ENCODE peak calls at places on chromosomes 2 and 18, in six cellular contexts. One of them, this sample, is unnamed.

GRCh38 chr2:18792684-18793083 is 203.3 kb upstream of the NT5C1B start:
- DNase-seq in HCT116: no peak
- DNase-seq in K562: no peak
- DNase-seq in GM12878: no peak
- DNase-seq in H1: no peak
- DNase-seq in HepG2: no peak
- DNase-seq in this sample: no peak

GRCh38 chr18:63773616-63774015 is 1.6 kb upstream of the SERPINB7 start:
- DNase-seq in HCT116: no peak
- DNase-seq in K562: no peak
- DNase-seq in GM12878: no peak
- DNase-seq in H1: no peak
- DNase-seq in HepG2: no peak
- DNase-seq in this sample: no peak

GRCh38 chr2:99403084-99403483 is 65.9 kb downstream of the EIF5B start:
- DNase-seq in HCT116: no peak
- DNase-seq in K562: no peak
- DNase-seq in GM12878: no peak
- DNase-seq in H1: no peak
- DNase-seq in HepG2: peak; percentile 23
- DNase-seq in this sample: no peak

GRCh38 chr2:74893332-74893731 is 59.4 kb downstream of the HK2 start:
- DNase-seq in HCT116: no peak
- DNase-seq in K562: no peak
- DNase-seq in GM12878: no peak
- DNase-seq in H1: no peak
- DNase-seq in HepG2: no peak
- DNase-seq in this sample: peak; percentile 82

GRCh38 chr18:44107187-44107586 is 573.5 kb upstream of the SETBP1 start:
- DNase-seq in HCT116: no peak
- DNase-seq in K562: no peak
- DNase-seq in GM12878: no peak
- DNase-seq in H1: no peak
- DNase-seq in HepG2: no peak
- DNase-seq in this sample: no peak

GRCh38 chr18:39318462-39318861 is 1752.9 kb upstream of the CELF4 start:
- DNase-seq in HCT116: no peak
- DNase-seq in K562: no peak
- DNase-seq in GM12878: no peak
- DNase-seq in H1: no peak
- DNase-seq in HepG2: no peak
- DNase-seq in this sample: no peak

GRCh38 chr2:239674101-239674980 is 273.5 kb upstream of the HDAC4 start:
- DNase-seq in HCT116: no peak
- DNase-seq in K562: no peak
- DNase-seq in GM12878: no peak
- DNase-seq in H1: no peak
- DNase-seq in HepG2: no peak
- DNase-seq in this sample: no peak

GRCh38 chr2:15189236-15189635 is 371.9 kb downstream of the NBAS start:
- DNase-seq in HCT116: no peak
- DNase-seq in K562: no peak
- DNase-seq in GM12878: no peak
- DNase-seq in H1: no peak
- DNase-seq in HepG2: no peak
- DNase-seq in this sample: no peak

GRCh38 chr2:48482313-48482712 is 47.6 kb upstream of the STON1 start:
- DNase-seq in HCT116: no peak
- DNase-seq in K562: no peak
- DNase-seq in GM12878: no peak
- DNase-seq in H1: no peak
- DNase-seq in HepG2: no peak
- DNase-seq in this sample: peak; percentile 97

GRCh38 chr2:28445448-28446258 is 50.2 kb upstream of the PLB1 start:
- DNase-seq in HCT116: peak; percentile 77
- DNase-seq in K562: peak; percentile 32
- DNase-seq in GM12878: no peak
- DNase-seq in H1: no peak
- DNase-seq in HepG2: no peak
- DNase-seq in this sample: peak; percentile 65

GRCh38 chr18:36035253-36035652 is 32.1 kb downstream of the RPRD1A start:
- DNase-seq in HCT116: no peak
- DNase-seq in K562: no peak
- DNase-seq in GM12878: no peak
- DNase-seq in H1: no peak
- DNase-seq in HepG2: no peak
- DNase-seq in this sample: peak; percentile 94

GRCh38 chr2:206968139-206969086 is 29.1 kb downstream of the CPO start:
- DNase-seq in HCT116: no peak
- DNase-seq in K562: no peak
- DNase-seq in GM12878: no peak
- DNase-seq in H1: no peak
- DNase-seq in HepG2: no peak
- DNase-seq in this sample: no peak

GRCh38 chr18:13464432-13465125 is 246.0 kb downstream of the LDLRAD4 start:
- DNase-seq in HCT116: no peak
- DNase-seq in K562: no peak
- DNase-seq in GM12878: peak; percentile 44
- DNase-seq in H1: no peak
- DNase-seq in HepG2: no peak
- DNase-seq in this sample: peak; percentile 94

GRCh38 chr2:118853129-118853640 is 5.7 kb upstream of the EN1 start:
- DNase-seq in HCT116: no peak
- DNase-seq in K562: no peak
- DNase-seq in GM12878: no peak
- DNase-seq in H1: no peak
- DNase-seq in HepG2: no peak
- DNase-seq in this sample: no peak

GRCh38 chr2:118853647-118854367 is 6.4 kb upstream of the EN1 start:
- DNase-seq in HCT116: no peak
- DNase-seq in K562: no peak
- DNase-seq in GM12878: no peak
- DNase-seq in H1: no peak
- DNase-seq in HepG2: no peak
- DNase-seq in this sample: no peak

GRCh38 chr2:118855451-118856279 is 8.2 kb upstream of the EN1 start:
- DNase-seq in HCT116: peak; percentile 53
- DNase-seq in K562: peak; percentile 75
- DNase-seq in GM12878: no peak
- DNase-seq in H1: peak; percentile 67
- DNase-seq in HepG2: peak; percentile 60
- DNase-seq in this sample: peak; percentile 68

GRCh38 chr2:118856330-118856977 is 9.0 kb upstream of the EN1 start:
- DNase-seq in HCT116: no peak
- DNase-seq in K562: no peak
- DNase-seq in GM12878: no peak
- DNase-seq in H1: no peak
- DNase-seq in HepG2: no peak
- DNase-seq in this sample: no peak

GRCh38 chr2:118854507-118855300 is 7.3 kb upstream of the EN1 start:
- DNase-seq in HCT116: no peak
- DNase-seq in K562: no peak
- DNase-seq in GM12878: no peak
- DNase-seq in H1: no peak
- DNase-seq in HepG2: no peak
- DNase-seq in this sample: no peak
- TF ChIP-seq EZH2 in HCT116: no peak
- TF ChIP-seq EZH2 in K562: no peak
- TF ChIP-seq EZH2 in GM12878: no peak
- TF ChIP-seq EZH2 in H1: no peak
- TF ChIP-seq EZH2 in HepG2: no peak
- TF ChIP-seq EZH2 in this sample: peak; percentile 32

GRCh38 chr18:2981212-2981728 is 31.7 kb downstream of the LPIN2 start:
- DNase-seq in HCT116: no peak
- DNase-seq in K562: no peak
- DNase-seq in GM12878: no peak
- DNase-seq in H1: no peak
- DNase-seq in HepG2: no peak
- DNase-seq in this sample: peak; percentile 95
- TF ChIP-seq POLR2A in HCT116: no peak
- TF ChIP-seq POLR2A in K562: no peak
- TF ChIP-seq POLR2A in GM12878: no peak
- TF ChIP-seq POLR2A in H1: no peak
- TF ChIP-seq POLR2A in HepG2: no peak
- TF ChIP-seq POLR2A in this sample: no peak

DNA sequence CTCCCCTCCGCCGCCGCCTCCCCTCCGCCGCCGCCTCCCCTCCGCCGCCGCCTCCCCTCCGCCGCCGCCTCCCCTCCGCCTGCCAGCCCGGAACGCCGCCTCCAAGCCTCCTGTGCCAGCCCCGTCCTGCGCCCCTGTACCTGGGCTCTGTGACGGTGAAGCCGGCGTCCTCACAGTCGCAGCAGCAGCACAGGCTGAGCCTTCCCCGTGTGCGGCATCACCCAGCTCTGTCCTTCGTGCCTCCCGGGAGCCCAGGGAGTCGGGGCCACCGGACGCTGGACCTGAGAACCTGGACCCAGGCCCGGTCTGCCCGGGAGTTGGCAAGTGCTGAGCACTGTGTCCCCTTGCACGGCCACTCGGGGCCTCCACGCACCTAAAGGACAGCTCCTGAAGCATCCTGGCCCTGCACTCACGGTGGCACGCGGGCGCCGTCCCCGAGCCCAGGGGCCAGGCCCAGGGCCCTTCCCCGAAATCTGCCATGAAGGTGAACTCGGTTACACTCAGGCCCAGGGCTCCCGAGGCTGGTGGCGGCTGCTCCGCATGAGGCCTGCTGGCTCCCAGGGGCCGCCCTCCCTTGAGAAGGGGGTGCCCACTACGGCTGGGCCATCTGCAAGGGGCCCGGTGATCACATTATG is 32.9 kb downstream of the RTP5 start:
- DNase-seq in HCT116: no peak
- DNase-seq in K562: no peak
- DNase-seq in GM12878: no peak
- DNase-seq in H1: no peak
- DNase-seq in HepG2: no peak
- DNase-seq in this sample: no peak
- TF ChIP-seq EZH2 in HCT116: no peak
- TF ChIP-seq EZH2 in K562: no peak
- TF ChIP-seq EZH2 in GM12878: no peak
- TF ChIP-seq EZH2 in H1: no peak
- TF ChIP-seq EZH2 in HepG2: no peak
- TF ChIP-seq EZH2 in this sample: no peak

DNA sequence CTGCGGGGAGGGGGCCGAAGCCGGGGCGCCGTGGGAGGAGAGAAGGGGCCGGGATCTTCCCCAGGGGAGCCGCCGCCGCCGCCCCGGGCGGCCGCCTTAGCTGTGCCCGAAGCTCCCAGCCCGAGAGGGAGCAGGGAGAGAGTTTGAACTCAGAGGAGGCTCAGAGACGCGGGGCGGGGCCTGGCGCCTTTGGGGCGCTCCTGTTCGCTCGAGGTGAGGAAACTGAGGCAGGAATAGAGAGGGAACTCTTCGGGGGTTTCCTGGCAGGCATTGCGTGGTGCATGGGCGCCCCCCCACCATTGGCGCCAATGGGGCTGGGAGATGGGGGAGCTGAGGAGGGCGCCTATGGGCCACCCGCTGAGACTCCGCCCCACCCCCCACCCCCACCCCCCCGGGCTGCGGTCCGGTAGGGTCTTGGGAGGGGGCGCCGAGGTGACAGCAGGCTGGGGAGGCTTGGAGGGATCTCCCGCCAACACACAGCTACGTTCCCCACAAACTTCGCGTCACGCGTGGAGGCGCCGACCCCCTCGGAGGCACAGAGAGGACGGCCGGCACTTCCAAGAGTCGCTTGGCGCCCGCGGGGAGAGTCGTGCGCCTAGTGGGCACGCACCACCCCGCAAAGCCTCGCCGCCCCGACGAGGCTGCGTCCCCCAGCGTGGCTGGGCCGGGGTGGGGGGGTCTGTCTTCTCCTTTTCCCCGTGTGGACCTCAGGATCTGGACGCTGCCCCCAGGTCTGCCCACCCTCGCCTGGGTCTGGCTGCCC is 680 bp downstream of the CTDSP1 start:
- DNase-seq in HCT116: no peak
- DNase-seq in K562: peak; percentile 43
- DNase-seq in GM12878: no peak
- DNase-seq in H1: no peak
- DNase-seq in HepG2: no peak
- DNase-seq in this sample: peak; percentile 48
- TF ChIP-seq POLR2A in HCT116: no peak
- TF ChIP-seq POLR2A in K562: no peak
- TF ChIP-seq POLR2A in GM12878: peak; percentile 8
- TF ChIP-seq POLR2A in H1: no peak
- TF ChIP-seq POLR2A in HepG2: peak; percentile 77
- TF ChIP-seq POLR2A in this sample: no peak

This sample was measured in endothelial cell of umbilical vein.